ENCODE peak calls at places on chromosomes 12 and 14, in ten cellular contexts. One of them, this sample, is unnamed.

GRCh38 chr14:98904677-98905076 is 367.3 kb downstream of the BCL11B start:
- DNase-seq in CD4-positive, alpha-beta T cell: no peak
- DNase-seq in A673: no peak
- DNase-seq in B cell: no peak
- DNase-seq in heart right ventricle: no peak
- DNase-seq in omental fat pad: no peak
- DNase-seq in fibroblast of mammary gland: no peak
- DNase-seq in lower leg skin: no peak
- DNase-seq in astrocyte: no peak
- DNase-seq in tibial artery: no peak
- DNase-seq in this sample: no peak

GRCh38 chr12:76563061-76563460 is 3.5 kb upstream of the OSBPL8 start:
- DNase-seq in lower leg skin: no peak
- DNase-seq in CD4-positive, alpha-beta T cell: no peak
- DNase-seq in tibial artery: no peak
- DNase-seq in omental fat pad: no peak
- DNase-seq in astrocyte: no peak
- DNase-seq in A673: no peak
- DNase-seq in B cell: no peak
- DNase-seq in fibroblast of mammary gland: no peak
- DNase-seq in heart right ventricle: no peak
- DNase-seq in this sample: no peak

GRCh38 chr12:93195511-93195910 is 182.2 kb upstream of the NUDT4 start:
- DNase-seq in omental fat pad: no peak
- DNase-seq in B cell: no peak
- DNase-seq in heart right ventricle: no peak
- DNase-seq in CD4-positive, alpha-beta T cell: no peak
- DNase-seq in astrocyte: no peak
- DNase-seq in tibial artery: no peak
- DNase-seq in A673: no peak
- DNase-seq in lower leg skin: no peak
- DNase-seq in fibroblast of mammary gland: no peak
- DNase-seq in this sample: no peak

GRCh38 chr14:73462078-73462715 is 3.9 kb upstream of the NUMB start:
- DNase-seq in astrocyte: peak
- DNase-seq in heart right ventricle: peak
- DNase-seq in lower leg skin: peak
- DNase-seq in A673: peak
- DNase-seq in tibial artery: peak
- DNase-seq in fibroblast of mammary gland: peak
- DNase-seq in omental fat pad: no peak
- DNase-seq in B cell: no peak
- DNase-seq in CD4-positive, alpha-beta T cell: no peak
- DNase-seq in this sample: peak

GRCh38 chr14:104149278-104149595 is 10.8 kb downstream of the KIF26A start:
- DNase-seq in B cell: no peak
- DNase-seq in astrocyte: no peak
- DNase-seq in A673: no peak
- DNase-seq in CD4-positive, alpha-beta T cell: no peak
- DNase-seq in fibroblast of mammary gland: no peak
- DNase-seq in omental fat pad: no peak
- DNase-seq in tibial artery: no peak
- DNase-seq in lower leg skin: no peak
- DNase-seq in heart right ventricle: peak
- DNase-seq in this sample: no peak

GRCh38 chr12:71755146-71755892 is 656 bp downstream of the RAB21 start:
- DNase-seq in lower leg skin: peak
- DNase-seq in astrocyte: peak
- DNase-seq in fibroblast of mammary gland: peak
- DNase-seq in heart right ventricle: no peak
- DNase-seq in omental fat pad: no peak
- DNase-seq in B cell: peak
- DNase-seq in A673: peak
- DNase-seq in CD4-positive, alpha-beta T cell: peak
- DNase-seq in tibial artery: peak
- DNase-seq in this sample: no peak

GRCh38 chr12:40802656-40803055 is 110.4 kb downstream of the CNTN1 start:
- DNase-seq in omental fat pad: no peak
- DNase-seq in A673: no peak
- DNase-seq in fibroblast of mammary gland: no peak
- DNase-seq in B cell: no peak
- DNase-seq in astrocyte: no peak
- DNase-seq in tibial artery: no peak
- DNase-seq in lower leg skin: no peak
- DNase-seq in CD4-positive, alpha-beta T cell: no peak
- DNase-seq in heart right ventricle: no peak
- DNase-seq in this sample: no peak

GRCh38 chr12:12616512-12617275 is 5.0 kb downstream of the CREBL2 start:
- DNase-seq in A673: no peak
- DNase-seq in heart right ventricle: no peak
- DNase-seq in CD4-positive, alpha-beta T cell: no peak
- DNase-seq in astrocyte: peak
- DNase-seq in fibroblast of mammary gland: no peak
- DNase-seq in tibial artery: no peak
- DNase-seq in omental fat pad: no peak
- DNase-seq in B cell: no peak
- DNase-seq in lower leg skin: no peak
- DNase-seq in this sample: no peak

GRCh38 chr12:116559330-116560080 is at the start of gene MAP1LC3B2:
- DNase-seq in B cell: peak
- DNase-seq in omental fat pad: no peak
- DNase-seq in tibial artery: peak
- DNase-seq in A673: no peak
- DNase-seq in heart right ventricle: no peak
- DNase-seq in lower leg skin: peak
- DNase-seq in CD4-positive, alpha-beta T cell: peak
- DNase-seq in astrocyte: peak
- DNase-seq in fibroblast of mammary gland: peak
- DNase-seq in this sample: no peak

GRCh38 chr14:29911815-29912214 is 15.8 kb downstream of the PRKD1 start:
- DNase-seq in tibial artery: no peak
- DNase-seq in lower leg skin: no peak
- DNase-seq in fibroblast of mammary gland: peak
- DNase-seq in A673: peak
- DNase-seq in CD4-positive, alpha-beta T cell: no peak
- DNase-seq in B cell: no peak
- DNase-seq in astrocyte: no peak
- DNase-seq in omental fat pad: no peak
- DNase-seq in heart right ventricle: no peak
- DNase-seq in this sample: no peak

GRCh38 chr14:96264850-96265249 is 8.8 kb downstream of the BDKRB1 start:
- DNase-seq in fibroblast of mammary gland: peak
- DNase-seq in A673: peak
- DNase-seq in CD4-positive, alpha-beta T cell: no peak
- DNase-seq in tibial artery: no peak
- DNase-seq in B cell: no peak
- DNase-seq in lower leg skin: no peak
- DNase-seq in astrocyte: peak
- DNase-seq in heart right ventricle: no peak
- DNase-seq in omental fat pad: no peak
- DNase-seq in this sample: no peak

GRCh38 chr12:103503546-103504480 is 8.0 kb upstream of the C12orf42 start:
- DNase-seq in fibroblast of mammary gland: no peak
- DNase-seq in CD4-positive, alpha-beta T cell: peak
- DNase-seq in tibial artery: no peak
- DNase-seq in lower leg skin: no peak
- DNase-seq in A673: peak
- DNase-seq in B cell: peak
- DNase-seq in heart right ventricle: peak
- DNase-seq in astrocyte: no peak
- DNase-seq in omental fat pad: no peak
- DNase-seq in this sample: no peak
- TF ChIP-seq CTCF in fibroblast of mammary gland: peak
- TF ChIP-seq CTCF in CD4-positive, alpha-beta T cell: peak
- TF ChIP-seq CTCF in tibial artery: no peak
- TF ChIP-seq CTCF in lower leg skin: no peak
- TF ChIP-seq CTCF in A673: peak
- TF ChIP-seq CTCF in B cell: peak
- TF ChIP-seq CTCF in heart right ventricle: no peak
- TF ChIP-seq CTCF in astrocyte: no peak
- TF ChIP-seq CTCF in omental fat pad: no peak
- TF ChIP-seq CTCF in this sample: peak

GRCh38 chr14:65501328-65501727 is 88.8 kb downstream of the FUT8 start:
- DNase-seq in tibial artery: no peak
- DNase-seq in heart right ventricle: no peak
- DNase-seq in A673: no peak
- DNase-seq in omental fat pad: no peak
- DNase-seq in B cell: no peak
- DNase-seq in CD4-positive, alpha-beta T cell: no peak
- DNase-seq in lower leg skin: no peak
- DNase-seq in fibroblast of mammary gland: no peak
- DNase-seq in astrocyte: no peak
- DNase-seq in this sample: no peak
- TF ChIP-seq CTCF in tibial artery: no peak
- TF ChIP-seq CTCF in heart right ventricle: no peak
- TF ChIP-seq CTCF in A673: no peak
- TF ChIP-seq CTCF in omental fat pad: no peak
- TF ChIP-seq CTCF in B cell: no peak
- TF ChIP-seq CTCF in CD4-positive, alpha-beta T cell: no peak
- TF ChIP-seq CTCF in lower leg skin: no peak
- TF ChIP-seq CTCF in fibroblast of mammary gland: peak
- TF ChIP-seq CTCF in astrocyte: no peak
- TF ChIP-seq CTCF in this sample: no peak

GRCh38 chr12:388012-388411 is 1.1 kb downstream of the KDM5A start:
- DNase-seq in tibial artery: no peak
- DNase-seq in astrocyte: no peak
- DNase-seq in CD4-positive, alpha-beta T cell: no peak
- DNase-seq in fibroblast of mammary gland: no peak
- DNase-seq in heart right ventricle: no peak
- DNase-seq in B cell: no peak
- DNase-seq in omental fat pad: no peak
- DNase-seq in A673: no peak
- DNase-seq in lower leg skin: no peak
- DNase-seq in this sample: no peak

GRCh38 chr12:388547-389137 is 478 bp downstream of the KDM5A start:
- DNase-seq in lower leg skin: no peak
- DNase-seq in tibial artery: no peak
- DNase-seq in CD4-positive, alpha-beta T cell: peak
- DNase-seq in astrocyte: peak
- DNase-seq in omental fat pad: no peak
- DNase-seq in fibroblast of mammary gland: peak
- DNase-seq in heart right ventricle: peak
- DNase-seq in A673: peak
- DNase-seq in B cell: no peak
- DNase-seq in this sample: no peak

GRCh38 chr12:386651-387050 is 2.5 kb downstream of the KDM5A start:
- DNase-seq in A673: no peak
- DNase-seq in omental fat pad: no peak
- DNase-seq in tibial artery: no peak
- DNase-seq in B cell: no peak
- DNase-seq in heart right ventricle: no peak
- DNase-seq in fibroblast of mammary gland: peak
- DNase-seq in lower leg skin: no peak
- DNase-seq in CD4-positive, alpha-beta T cell: no peak
- DNase-seq in astrocyte: peak
- DNase-seq in this sample: no peak

DNA sequence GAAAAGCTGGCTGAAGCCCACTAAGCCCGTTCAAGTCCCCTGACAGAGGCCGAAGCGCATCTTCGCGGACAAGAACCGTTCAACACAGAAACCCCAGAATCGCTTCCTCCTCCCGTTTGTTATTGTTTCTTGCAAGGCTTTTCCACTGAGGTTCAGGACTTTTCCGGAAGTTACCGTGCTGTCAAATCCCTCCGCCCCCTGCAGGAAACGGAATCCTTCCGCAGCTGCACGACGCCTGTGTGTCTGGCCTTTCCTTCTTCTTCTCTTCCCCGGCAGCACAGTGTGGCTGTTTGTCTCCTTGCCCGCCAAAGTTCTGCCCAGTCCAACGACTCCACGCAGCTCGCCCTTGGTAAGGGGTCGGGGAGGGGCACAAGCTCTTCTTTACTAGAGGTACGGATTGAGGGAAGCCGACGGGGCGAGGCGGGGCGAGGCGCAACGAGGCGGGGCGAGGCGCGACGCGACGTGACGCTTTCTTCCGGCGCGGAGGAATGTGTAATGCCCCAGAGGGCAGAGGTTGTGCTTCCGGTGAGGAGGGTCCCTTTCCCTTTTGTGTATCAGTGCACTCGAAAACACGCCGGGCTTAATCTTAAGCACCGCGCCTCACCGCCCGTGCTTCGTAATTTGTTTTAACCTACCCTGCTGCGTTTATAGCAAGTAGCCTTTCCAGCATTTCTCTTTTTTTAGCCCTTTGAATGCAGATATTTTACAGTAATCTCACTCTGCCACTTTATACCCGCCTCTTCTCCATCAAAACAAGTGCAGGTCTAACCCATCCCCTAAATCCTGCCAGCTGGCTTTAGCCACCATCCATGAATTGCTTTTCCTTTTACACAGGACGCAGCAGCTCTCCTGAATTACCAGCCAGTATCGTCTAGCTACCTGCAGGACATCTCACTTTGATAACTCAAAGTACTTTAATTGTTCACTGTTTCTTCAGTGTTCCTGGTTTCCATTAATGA is at the start of gene KDM5A:
- DNase-seq in fibroblast of mammary gland: peak
- DNase-seq in A673: peak
- DNase-seq in astrocyte: peak
- DNase-seq in CD4-positive, alpha-beta T cell: peak
- DNase-seq in B cell: peak
- DNase-seq in omental fat pad: peak
- DNase-seq in tibial artery: peak
- DNase-seq in lower leg skin: peak
- DNase-seq in heart right ventricle: peak
- DNase-seq in this sample: peak
- TF ChIP-seq CTCF in fibroblast of mammary gland: no peak
- TF ChIP-seq CTCF in A673: no peak
- TF ChIP-seq CTCF in astrocyte: no peak
- TF ChIP-seq CTCF in CD4-positive, alpha-beta T cell: no peak
- TF ChIP-seq CTCF in B cell: no peak
- TF ChIP-seq CTCF in omental fat pad: no peak
- TF ChIP-seq CTCF in tibial artery: no peak
- TF ChIP-seq CTCF in lower leg skin: no peak
- TF ChIP-seq CTCF in heart right ventricle: no peak
- TF ChIP-seq CTCF in this sample: no peak

DNA sequence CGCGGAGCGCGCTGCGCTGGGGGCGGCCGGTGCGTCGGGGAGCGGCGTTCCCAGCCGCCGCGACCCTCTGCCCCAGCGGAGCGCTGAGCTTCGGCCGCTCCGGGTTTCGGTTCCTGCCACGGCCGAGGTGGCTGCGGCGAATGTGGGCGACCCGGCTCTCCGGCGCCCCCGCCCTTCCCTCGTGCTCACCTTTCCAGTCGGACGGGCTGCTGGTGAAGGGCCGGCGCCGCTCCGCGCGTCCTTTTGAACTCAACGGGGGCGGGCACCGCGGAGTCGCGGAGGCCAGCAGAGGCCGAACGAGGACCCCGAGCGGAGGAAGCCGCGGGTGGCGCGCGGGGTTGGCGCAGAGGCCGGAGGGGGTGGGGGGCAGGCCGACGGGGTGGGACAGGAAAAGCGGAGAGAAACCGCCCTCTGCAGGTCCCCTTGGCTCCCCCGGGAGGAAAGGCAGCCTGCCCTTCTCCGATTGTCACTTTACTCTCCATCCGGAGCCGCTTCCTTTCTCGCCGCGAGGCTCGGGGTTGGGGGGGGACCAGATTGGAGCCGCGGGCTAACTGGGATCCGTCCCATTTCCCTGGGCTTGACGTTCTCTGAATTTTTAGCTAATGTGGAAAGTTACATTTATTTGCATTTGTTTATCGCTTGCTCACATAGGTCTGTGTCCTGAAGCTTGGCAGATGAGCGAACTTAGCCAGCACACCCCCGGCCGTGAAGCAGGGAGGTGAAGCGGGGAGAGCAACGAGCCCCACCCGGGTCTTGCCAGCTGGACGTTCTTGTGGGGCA is at the start of gene SMAGP:
- DNase-seq in omental fat pad: no peak
- DNase-seq in astrocyte: peak
- DNase-seq in heart right ventricle: peak
- DNase-seq in tibial artery: peak
- DNase-seq in B cell: peak
- DNase-seq in A673: peak
- DNase-seq in lower leg skin: peak
- DNase-seq in fibroblast of mammary gland: peak
- DNase-seq in CD4-positive, alpha-beta T cell: peak
- DNase-seq in this sample: no peak
- TF ChIP-seq CTCF in omental fat pad: no peak
- TF ChIP-seq CTCF in astrocyte: no peak
- TF ChIP-seq CTCF in heart right ventricle: no peak
- TF ChIP-seq CTCF in tibial artery: no peak
- TF ChIP-seq CTCF in B cell: no peak
- TF ChIP-seq CTCF in A673: peak
- TF ChIP-seq CTCF in lower leg skin: no peak
- TF ChIP-seq CTCF in fibroblast of mammary gland: no peak
- TF ChIP-seq CTCF in CD4-positive, alpha-beta T cell: no peak
- TF ChIP-seq CTCF in this sample: no peak